ENCODE peak calls at places on chromosomes 12 and 14, in ten cellular contexts. V is GM03348; B is stimulated activated CD4-positive, alpha-beta T cell treated with anti-CD3 and anti-CD28 coated beads, Interleukin-15, amount 100 ng/mL, for 24 hours; S is ecto neural progenitor cell; M is RWPE1; T is aorta; W is activated T-helper 1 cell treated with anti-CD3 and anti-CD28 coated beads, Interleukin-12 subunit alpha, Interleukin-12 subunit beta, Interleukin-2, Interleukin-4 antibody, amounts not matched to agents 30 ng/mL and 10 ng/mL and 1 ng/mL, durations not matched to agents 14 hours and 24 hours and 36 hours; R is nucleus accumbens; F is neural progenitor cell; L is progenitor cell of endocrine pancreas. Q is an unnamed sample.

GRCh38 chr14:39641224-39641623 is 209.0 kb upstream of the FBXO33 start:
- DNase-seq in V (no peak), B (no peak), S (no peak), M (no peak), T (no peak), W (no peak), R (no peak), F (no peak), L (no peak), Q (no peak)

GRCh38 chr14:91374897-91375747 is 42.5 kb downstream of the CCDC88C start:
- DNase-seq in V (no peak), B (no peak), S (no peak), M (no peak), T (no peak), W (no peak), R (no peak), F (peak; percentile 87), L (no peak), Q (no peak)

GRCh38 chr14:89186850-89187376 is 230.1 kb downstream of the FOXN3 start:
- DNase-seq in V (no peak), B (no peak), S (no peak), M (no peak), T (no peak), W (no peak), R (no peak), F (no peak), L (no peak), Q (no peak)

GRCh38 chr14:104110491-104111209 is 25.1 kb downstream of the ASPG start:
- DNase-seq in V (no peak), B (no peak), S (peak; percentile 45), M (no peak), T (peak; percentile 77), W (no peak), R (no peak), F (no peak), L (no peak), Q (peak; percentile 24)

GRCh38 chr12:3630621-3631271 is 122.2 kb downstream of the CRACR2A start:
- DNase-seq in V (no peak), B (no peak), S (no peak), M (no peak), T (no peak), W (no peak), R (no peak), F (no peak), L (no peak), Q (no peak)

GRCh38 chr12:78240827-78241226 is 410.1 kb downstream of the NAV3 start:
- DNase-seq in V (no peak), B (no peak), S (no peak), M (no peak), T (no peak), W (no peak), R (no peak), F (peak; percentile 58), L (no peak), Q (no peak)

GRCh38 chr14:102442241-102443211 is 67.0 kb downstream of the ANKRD9 start:
- DNase-seq in V (no peak), B (no peak), S (no peak), M (peak; percentile 7), T (no peak), W (no peak), R (no peak), F (no peak), L (no peak), Q (no peak)

GRCh38 chr12:131105351-131105735 is 151.6 kb downstream of the ADGRD1 start:
- DNase-seq in V (no peak), B (no peak), S (no peak), M (no peak), T (peak; percentile 44), W (no peak), R (no peak), F (no peak), L (no peak), Q (peak; percentile 14)

GRCh38 chr14:64693766-64694165 is 10.5 kb upstream of the PLEKHG3 start:
- DNase-seq in V (no peak), B (no peak), S (no peak), M (no peak), T (no peak), W (no peak), R (no peak), F (no peak), L (no peak), Q (no peak)